ENCODE peak calls at places on chromosome 5, in four cellular contexts. E is GM23248, Z is lung, B is Peyer's patch. J is an unnamed sample. For H3K4me1, the result is how much of the 10 kb centered on the place peaks cover.

GRCh38 chr5:150419630-150420270 is 7.0 kb upstream of the CD74 start:
- DNase-seq in E (no peak), Z (no peak), B (peak), J (no peak)

GRCh38 chr5:16412556-16412955 is 53.0 kb downstream of the ZNF622 start:
- DNase-seq in E (peak), Z (no peak), B (no peak), J (no peak)

GRCh38 chr5:58507715-58508114 is 16.5 kb downstream of the GAPT start:
- DNase-seq in E (no peak), Z (no peak), B (no peak), J (no peak)

GRCh38 chr5:142446131-142446959 is 121.5 kb upstream of the SPRY4 start:
- DNase-seq in E (peak), Z (no peak), B (no peak), J (peak)

GRCh38 chr5:120446068-120446492 is 18.0 kb upstream of the PRR16 start:
- DNase-seq in E (peak), Z (no peak), B (no peak), J (peak)

GRCh38 chr5:93800988-93801811 is 59.8 kb upstream of the POU5F2 start:
- DNase-seq in E (peak), Z (peak), B (no peak), J (peak)

GRCh38 chr5:143496928-143497327 is 93.4 kb upstream of the NR3C1 start:
- DNase-seq in E (no peak), Z (no peak), B (no peak), J (no peak)

GRCh38 chr5:105885266-105885665 is 1785.5 kb downstream of the EFNA5 start:
- DNase-seq in E (peak), Z (no peak), B (no peak), J (no peak)

GRCh38 chr5:86679529-86679928 is 61.8 kb downstream of the COX7C start:
- DNase-seq in E (peak), Z (peak), B (no peak), J (peak)

GRCh38 chr5:75510836-75511434 is 494 bp downstream of the CERT1 start:
- DNase-seq in E (peak), Z (peak), B (peak), J (peak)

GRCh38 chr5:3595102-3595961 is at the start of gene IRX1:
- DNase-seq in E (peak), Z (peak), B (no peak), J (peak)

GRCh38 chr5:125835293-125836172 is 587.7 kb upstream of the GRAMD2B start:
- DNase-seq in E (peak), Z (peak), B (no peak), J (peak)

GRCh38 chr5:104179057-104179456 is 616.5 kb upstream of the NUDT12 start:
- DNase-seq in E (peak), Z (no peak), B (no peak), J (peak)

GRCh38 chr5:138974227-138975063 is 99.3 kb upstream of the LRRTM2 start:
- DNase-seq in E (peak), Z (peak), B (no peak), J (no peak)

GRCh38 chr5:125894383-125894782 is 528.8 kb upstream of the GRAMD2B start:
- DNase-seq in E (no peak), Z (no peak), B (no peak), J (no peak)

GRCh38 chr5:169811680-169812079 is 168.6 kb downstream of the INSYN2B start:
- DNase-seq in E (no peak), Z (no peak), B (no peak), J (no peak)

GRCh38 chr5:130796902-130797301 is 368.2 kb downstream of the HINT1 start:
- DNase-seq in E (no peak), Z (no peak), B (no peak), J (no peak)

GRCh38 chr5:59569158-59569557 is 324.4 kb downstream of the PDE4D start:
- DNase-seq in E (no peak), Z (no peak), B (no peak), J (no peak)

GRCh38 chr5:162324356-162324755 is 256.8 kb downstream of the GABRG2 start:
- DNase-seq in E (no peak), Z (no peak), B (no peak), J (peak)

GRCh38 chr5:1901081-1901480 is 18.4 kb upstream of the IRX4 start:
- DNase-seq in E (peak), Z (no peak), B (no peak), J (no peak)

GRCh38 chr5:28414619-28415018 is 1376.2 kb upstream of the CDH9 start:
- DNase-seq in E (no peak), Z (no peak), B (no peak), J (no peak)

GRCh38 chr5:149130121-149130931 is 11.0 kb upstream of the ABLIM3 start:
- DNase-seq in E (peak), Z (no peak), B (no peak), J (no peak)

GRCh38 chr5:142388696-142389095 is 63.9 kb upstream of the SPRY4 start:
- DNase-seq in E (no peak), Z (no peak), B (no peak), J (no peak)

GRCh38 chr5:167296056-167296455 is 995.4 kb upstream of the WWC1 start:
- DNase-seq in E (no peak), Z (no peak), B (no peak), J (peak)

GRCh38 chr5:52587131-52587530 is 200.6 kb upstream of the ITGA1 start:
- DNase-seq in E (no peak), Z (no peak), B (no peak), J (no peak)

GRCh38 chr5:160685219-160685618 is 166.8 kb downstream of the ATP10B start:
- DNase-seq in E (no peak), Z (no peak), B (no peak), J (no peak)
- H3K4me3 ChIP-seq in E (no peak), Z (no peak), B (peak), J (no peak)

DNA sequence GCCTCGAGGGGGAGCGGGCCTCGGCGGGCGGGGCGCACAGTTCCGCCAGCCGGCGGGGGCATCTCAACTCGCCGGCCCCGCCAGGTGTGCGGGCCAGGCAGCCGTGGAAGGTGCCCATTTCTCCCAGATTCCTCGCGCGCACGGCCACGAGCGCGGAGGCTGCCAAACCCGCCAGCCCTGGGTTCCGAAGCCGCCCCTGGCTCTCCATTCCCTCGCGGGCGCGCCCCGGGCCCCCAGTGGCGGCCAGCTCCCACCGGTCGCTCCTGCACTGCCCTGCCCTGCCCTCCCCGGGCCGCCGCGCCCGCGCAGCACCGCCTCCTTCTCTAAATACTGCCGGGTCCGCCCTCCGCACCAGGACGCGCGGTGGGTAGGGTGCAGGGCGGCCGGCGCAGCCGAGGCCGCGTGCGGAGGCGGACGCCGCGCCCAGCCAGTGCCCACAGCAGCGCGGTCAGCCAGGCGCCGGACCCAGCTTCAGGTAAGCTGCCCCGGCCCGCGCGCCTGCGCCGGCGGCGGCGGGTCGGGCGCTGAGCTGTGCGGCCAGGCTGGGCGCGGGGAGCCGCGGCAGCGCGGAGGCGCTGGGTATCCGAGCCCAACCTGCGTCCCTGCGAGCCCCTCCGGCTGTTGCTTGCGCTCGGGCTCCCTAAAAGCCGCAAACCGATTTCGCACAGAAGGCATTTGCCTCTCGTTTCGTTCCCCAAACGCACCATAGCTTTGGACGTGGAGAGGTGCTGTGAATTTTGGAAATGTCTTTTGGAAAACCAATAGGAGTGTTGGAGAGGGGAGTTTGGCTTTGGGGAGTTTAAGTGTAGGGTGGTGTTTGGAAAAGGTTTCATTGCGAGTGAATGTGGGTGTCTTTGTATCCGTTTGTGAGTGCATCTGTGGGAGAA is at the start of gene TMEM171:
- DNase-seq in E (peak), Z (peak), B (no peak), J (no peak)
- H3K27ac ChIP-seq in E (peak), Z (no peak), B (no peak), J (no peak)

DNA sequence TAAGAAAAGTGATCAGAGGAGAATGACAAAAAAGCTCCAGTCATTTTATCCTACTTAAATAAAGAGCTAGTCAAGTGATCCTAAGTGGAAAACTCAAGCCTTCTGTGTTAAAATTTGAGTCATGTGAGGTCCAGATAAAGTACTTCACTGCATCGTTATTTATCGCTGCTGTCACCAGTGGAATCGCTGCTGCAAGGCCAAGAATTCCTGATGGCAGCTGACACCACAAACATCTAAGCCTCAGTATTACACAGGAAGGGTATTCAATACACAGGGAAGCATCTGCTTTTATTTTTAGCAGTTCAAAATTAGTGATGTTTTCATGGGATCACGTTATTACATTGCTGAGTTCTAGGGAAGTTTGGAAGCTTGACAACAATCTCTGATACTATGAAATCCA is 190.3 kb downstream of the GOLPH3 start:
- DNase-seq in E (peak), Z (no peak), B (no peak), J (peak)
- H3K4me1 ChIP-seq in E (under half), Z (under half), B (under half), J (under half)

GRCh38 chr5:133599600-133599999 is 12.7 kb downstream of the FSTL4 start:
- DNase-seq in E (no peak), Z (no peak), B (no peak), J (no peak)

GRCh38 chr5:133599044-133599443 is 13.3 kb downstream of the FSTL4 start:
- DNase-seq in E (no peak), Z (no peak), B (no peak), J (no peak)

GRCh38 chr5:133595465-133595864 is 16.9 kb downstream of the FSTL4 start:
- DNase-seq in E (no peak), Z (no peak), B (no peak), J (no peak)

GRCh38 chr5:133596049-133596448 is 16.3 kb downstream of the FSTL4 start:
- DNase-seq in E (no peak), Z (no peak), B (no peak), J (no peak)
- H3K4me3 ChIP-seq in E (no peak), Z (no peak), B (no peak), J (no peak)

GRCh38 chr5:91158011-91158410 is 225.1 kb downstream of the ARRDC3 start:
- DNase-seq in E (no peak), Z (no peak), B (no peak), J (no peak)

GRCh38 chr5:91154338-91154737 is 228.8 kb downstream of the ARRDC3 start:
- DNase-seq in E (no peak), Z (no peak), B (no peak), J (no peak)

GRCh38 chr5:91151947-91152346 is 231.2 kb downstream of the ARRDC3 start:
- DNase-seq in E (peak), Z (peak), B (no peak), J (no peak)

GRCh38 chr5:91159647-91160046 is 223.5 kb downstream of the ARRDC3 start:
- DNase-seq in E (no peak), Z (no peak), B (no peak), J (no peak)

GRCh38 chr5:91155238-91155637 is 227.9 kb downstream of the ARRDC3 start:
- DNase-seq in E (no peak), Z (no peak), B (no peak), J (no peak)
- H3K27ac ChIP-seq in E (no peak), Z (no peak), B (no peak), J (no peak)

DNA sequence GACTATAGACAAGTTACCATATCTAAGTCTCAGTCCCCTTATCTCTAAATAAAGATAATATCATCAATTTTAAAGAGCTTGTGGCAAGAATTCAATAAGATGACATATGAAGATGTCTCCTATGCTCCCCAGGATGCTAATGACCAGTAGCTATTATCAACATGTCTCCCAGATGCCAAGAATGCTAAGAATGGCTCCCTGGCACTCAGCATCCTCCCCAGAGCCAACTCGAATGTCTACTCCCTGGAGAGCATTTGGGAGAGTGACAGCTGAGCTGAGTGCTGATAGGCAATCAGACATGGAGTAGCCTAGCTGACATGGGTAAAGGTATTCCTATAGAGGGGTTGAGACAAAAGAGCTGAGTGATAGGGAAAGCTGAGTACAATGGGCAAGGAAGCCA is 15.9 kb downstream of the P4HA2 start:
- DNase-seq in E (no peak), Z (no peak), B (no peak), J (no peak)
- H3K4me1 ChIP-seq in E (under half), Z (under half), B (under half), J (under half)

GRCh38 chr5:128060644-128061388 is 22.8 kb upstream of the SLC12A2 start:
- DNase-seq in E (no peak), Z (no peak), B (no peak), J (no peak)

DNA sequence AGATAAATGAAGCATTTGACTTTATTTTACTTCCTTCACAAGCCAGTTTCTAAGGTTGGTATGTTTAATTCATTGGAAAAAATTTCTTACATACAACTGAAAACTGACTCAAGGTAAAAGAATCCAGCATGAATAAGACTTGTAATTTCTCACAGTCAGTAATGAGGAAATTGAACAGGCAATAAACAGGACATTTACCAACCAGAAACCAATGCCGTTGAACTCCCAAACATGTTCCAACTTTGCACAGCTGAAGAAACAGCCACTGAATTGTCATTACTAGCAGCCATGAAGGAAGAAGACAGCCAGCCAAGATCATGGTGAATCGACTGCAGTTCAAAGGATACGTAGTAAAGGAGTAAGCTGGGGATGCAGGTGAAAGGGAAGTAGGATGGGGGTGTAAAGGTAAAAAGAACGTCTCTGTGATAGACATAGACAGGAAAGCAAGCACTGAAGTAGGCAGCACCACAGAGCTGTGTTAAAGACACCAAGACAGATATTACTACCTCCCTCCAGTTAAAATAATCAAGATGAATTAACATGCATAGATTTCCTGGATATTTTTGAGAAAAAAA is 21.3 kb upstream of the SLC12A2 start:
- DNase-seq in E (peak), Z (no peak), B (no peak), J (no peak)
- H3K4me3 ChIP-seq in E (no peak), Z (no peak), B (no peak), J (no peak)

GRCh38 chr5:107673106-107673367 is 2.3 kb upstream of the EFNA5 start:
- DNase-seq in E (peak), Z (no peak), B (no peak), J (no peak)
- H3K27ac ChIP-seq in E (no peak), Z (peak), B (peak), J (peak)

GRCh38 chr5:50299896-50300295 is 141.2 kb downstream of the EMB start:
- DNase-seq in E (no peak), Z (no peak), B (no peak), J (no peak)
- H3K4me1 ChIP-seq in E (under half), Z (under half), B (under half), J (under half)

DNA sequence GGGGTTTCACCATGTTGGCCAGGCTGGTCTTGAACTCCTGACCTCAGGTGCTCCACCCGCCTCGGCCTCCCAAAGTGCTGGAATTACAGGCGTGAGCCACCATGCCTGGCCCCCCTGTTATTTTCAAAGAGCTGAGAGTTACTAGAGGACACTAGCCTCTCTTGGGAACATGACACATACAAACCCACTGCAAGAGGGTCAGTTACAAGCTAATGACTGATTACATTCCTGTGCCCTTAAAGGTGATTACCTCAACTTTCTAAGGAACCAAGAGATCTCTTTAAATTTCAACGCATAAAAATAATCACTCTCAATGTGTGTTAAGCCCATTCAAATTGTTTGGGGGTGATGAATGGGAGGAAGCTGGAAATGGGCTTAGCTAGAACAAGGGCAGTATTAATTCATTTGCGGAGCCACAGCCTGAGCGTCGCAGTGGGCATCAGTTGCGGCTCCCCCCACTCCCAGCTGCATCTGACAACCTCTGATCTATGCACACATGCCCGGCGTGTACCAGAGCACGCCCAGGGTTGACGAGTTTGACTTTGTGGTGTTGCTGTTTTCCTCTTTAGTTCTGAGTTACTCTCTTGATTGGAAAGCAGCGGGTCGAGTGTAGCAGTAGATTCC is 146.9 kb downstream of the GOLPH3 start:
- DNase-seq in E (peak), Z (no peak), B (no peak), J (peak)
- H3K4me3 ChIP-seq in E (peak), Z (no peak), B (no peak), J (peak)

J was measured in SJCRH30.